ENCODE peak calls at places on chromosomes 16 and 17, in ten cellular contexts. S, Q, B, N, U, X, R, D, C and L are unnamed samples.

GRCh38 chr17:55391244-55391757 is 30.3 kb downstream of the MMD start:
- DNase-seq in S (no peak), Q (no peak), B (no peak), N (no peak), U (no peak), X (no peak), R (no peak), D (no peak), C (no peak), L (no peak)

GRCh38 chr17:4711671-4712111 is 1.3 kb downstream of the ARRB2 start:
- DNase-seq in S (no peak), Q (no peak), B (no peak), N (no peak), U (no peak), X (no peak), R (no peak), D (peak), C (no peak), L (no peak)

GRCh38 chr17:51769231-51769630 is 389.3 kb downstream of the CA10 start:
- DNase-seq in S (no peak), Q (no peak), B (no peak), N (no peak), U (no peak), X (no peak), R (no peak), D (no peak), C (no peak), L (no peak)

GRCh38 chr16:77399546-77399945 is 35.3 kb downstream of the ADAMTS18 start:
- DNase-seq in S (no peak), Q (no peak), B (no peak), N (no peak), U (no peak), X (no peak), R (no peak), D (no peak), C (no peak), L (no peak)

GRCh38 chr16:351804-352520 is 561 bp downstream of the AXIN1 start:
- DNase-seq in S (peak), Q (no peak), B (no peak), N (no peak), U (peak), X (no peak), R (peak), D (no peak), C (peak), L (peak)

GRCh38 chr17:31579265-31579664 is 187.8 kb downstream of the RAB11FIP4 start:
- DNase-seq in S (no peak), Q (no peak), B (no peak), N (peak), U (peak), X (peak), R (peak), D (no peak), C (no peak), L (peak)

GRCh38 chr17:80529104-80529903 is 15.3 kb upstream of the RPTOR start:
- DNase-seq in S (no peak), Q (no peak), B (no peak), N (no peak), U (no peak), X (no peak), R (no peak), D (no peak), C (no peak), L (no peak)

GRCh38 chr17:81161972-81162371 is 3.3 kb upstream of the PVALEF start:
- DNase-seq in S (no peak), Q (no peak), B (no peak), N (no peak), U (no peak), X (no peak), R (no peak), D (no peak), C (no peak), L (no peak)

GRCh38 chr17:1462164-1463112 is 6.4 kb upstream of the CRK start:
- DNase-seq in S (peak), Q (no peak), B (no peak), N (no peak), U (no peak), X (no peak), R (no peak), D (no peak), C (no peak), L (no peak)

GRCh38 chr17:7707858-7708750 is 3.1 kb downstream of the EFNB3 start:
- DNase-seq in S (no peak), Q (no peak), B (no peak), N (no peak), U (no peak), X (no peak), R (no peak), D (no peak), C (no peak), L (no peak)

GRCh38 chr16:87823146-87823929 is 46.0 kb downstream of the SLC7A5 start:
- DNase-seq in S (no peak), Q (no peak), B (no peak), N (no peak), U (no peak), X (no peak), R (no peak), D (no peak), C (no peak), L (no peak)

GRCh38 chr16:46658925-46659324 is 30.1 kb downstream of the VPS35 start:
- DNase-seq in S (peak), Q (no peak), B (no peak), N (no peak), U (no peak), X (no peak), R (peak), D (no peak), C (peak), L (peak)

GRCh38 chr17:44940321-44940720 is 7.3 kb downstream of the KIF18B start:
- DNase-seq in S (no peak), Q (no peak), B (no peak), N (no peak), U (no peak), X (no peak), R (peak), D (no peak), C (no peak), L (no peak)

GRCh38 chr17:231966-232807 is 50.7 kb upstream of the DOC2B start:
- DNase-seq in S (no peak), Q (no peak), B (no peak), N (no peak), U (no peak), X (no peak), R (no peak), D (no peak), C (no peak), L (no peak)

GRCh38 chr17:67546578-67547527 is 169.8 kb downstream of the PITPNC1 start:
- DNase-seq in S (no peak), Q (no peak), B (no peak), N (peak), U (peak), X (peak), R (peak), D (no peak), C (no peak), L (peak)

GRCh38 chr17:27807567-27808470 is 7.5 kb upstream of the NOS2 start:
- DNase-seq in S (peak), Q (no peak), B (no peak), N (no peak), U (no peak), X (no peak), R (no peak), D (no peak), C (peak), L (peak)